ENCODE peak calls at places on chromosomes 6 and 20, in nine cellular contexts. U, W, L, O, E, Y, F, H and V are unnamed samples.
A peak's percentile ranks its signal among the peaks of the same experiment; 100 is the strongest.

GRCh38 chr6:148925701-148926100 is 178.9 kb downstream of the UST start:
- DNase-seq in U (no peak), W (no peak), L (no peak), O (no peak), E (no peak), Y (no peak), F (no peak), H (no peak), V (no peak)

GRCh38 chr20:57791946-57792328 is 82.1 kb upstream of the PMEPA1 start:
- DNase-seq in U (no peak), W (no peak), L (no peak), O (peak; percentile 45), E (no peak), Y (no peak), F (no peak), H (no peak), V (peak; percentile 32)

GRCh38 chr6:130322673-130323268 is 43.0 kb upstream of the TMEM200A start:
- DNase-seq in U (no peak), W (peak; percentile 47), L (peak; percentile 20), O (peak; percentile 76), E (peak; percentile 8), Y (no peak), F (peak; percentile 48), H (peak; percentile 53), V (no peak)

GRCh38 chr6:85670573-85670972 is 27.9 kb upstream of the SYNCRIP start:
- DNase-seq in U (no peak), W (no peak), L (no peak), O (no peak), E (no peak), Y (no peak), F (no peak), H (peak; percentile 67), V (no peak)

GRCh38 chr6:35042041-35042440 is 99.1 kb downstream of the TCP11 start:
- DNase-seq in U (no peak), W (no peak), L (no peak), O (no peak), E (no peak), Y (no peak), F (no peak), H (peak; percentile 12), V (no peak)

GRCh38 chr6:12882761-12883290 is 166.3 kb downstream of the PHACTR1 start:
- DNase-seq in U (no peak), W (no peak), L (no peak), O (no peak), E (no peak), Y (peak; percentile 90), F (no peak), H (no peak), V (no peak)

GRCh38 chr6:143772662-143773061 is 70.5 kb upstream of the LTV1 start:
- DNase-seq in U (no peak), W (no peak), L (no peak), O (no peak), E (no peak), Y (no peak), F (no peak), H (no peak), V (no peak)

GRCh38 chr6:36697481-36697903 is at the start of gene RAB44:
- DNase-seq in U (no peak), W (no peak), L (no peak), O (no peak), E (no peak), Y (no peak), F (no peak), H (no peak), V (peak; percentile 74)

GRCh38 chr6:112296122-112296521 is 41.8 kb upstream of the LAMA4 start:
- DNase-seq in U (no peak), W (no peak), L (no peak), O (no peak), E (peak; percentile 17), Y (no peak), F (peak; percentile 27), H (peak; percentile 62), V (no peak)

GRCh38 chr6:143677577-143677890 is 231 bp upstream of the PHACTR2 start:
- DNase-seq in U (no peak), W (no peak), L (no peak), O (no peak), E (no peak), Y (no peak), F (no peak), H (no peak), V (no peak)

GRCh38 chr20:21090112-21090737 is 15.9 kb downstream of the LINC00237 start:
- DNase-seq in U (no peak), W (no peak), L (no peak), O (no peak), E (no peak), Y (peak; percentile 24), F (no peak), H (no peak), V (no peak)

GRCh38 chr20:36214684-36215256 is 21.5 kb upstream of the AAR2 start:
- DNase-seq in U (no peak), W (no peak), L (no peak), O (no peak), E (peak; percentile 22), Y (no peak), F (no peak), H (peak; percentile 19), V (peak; percentile 47)

GRCh38 chr6:125014157-125014957 is 52.1 kb downstream of the RNF217 start:
- DNase-seq in U (no peak), W (no peak), L (no peak), O (peak; percentile 69), E (no peak), Y (no peak), F (no peak), H (peak; percentile 48), V (no peak)

GRCh38 chr6:6195080-6195479 is 125.4 kb downstream of the F13A1 start:
- DNase-seq in U (no peak), W (no peak), L (no peak), O (no peak), E (no peak), Y (peak; percentile 66), F (no peak), H (no peak), V (no peak)

GRCh38 chr6:149254241-149254640 is 63.3 kb upstream of the TAB2 start:
- DNase-seq in U (no peak), W (no peak), L (no peak), O (no peak), E (no peak), Y (no peak), F (no peak), H (no peak), V (no peak)

GRCh38 chr20:61346996-61347906 is 95.2 kb downstream of the CDH4 start:
- DNase-seq in U (no peak), W (no peak), L (no peak), O (no peak), E (no peak), Y (no peak), F (no peak), H (no peak), V (peak; percentile 61)

GRCh38 chr20:48604426-48604825 is 223.4 kb downstream of the PREX1 start:
- DNase-seq in U (no peak), W (no peak), L (no peak), O (no peak), E (no peak), Y (no peak), F (no peak), H (no peak), V (peak; percentile 47)

GRCh38 chr6:53142810-53143209 is 5.8 kb downstream of the GCM1 start:
- DNase-seq in U (no peak), W (no peak), L (no peak), O (no peak), E (no peak), Y (no peak), F (no peak), H (no peak), V (no peak)
- TF ChIP-seq POLR2AphosphoS5 in U (no peak), W (no peak), L (no peak), O (no peak), E (no peak), Y (no peak), F (no peak), H (no peak), V (no peak)

DNA sequence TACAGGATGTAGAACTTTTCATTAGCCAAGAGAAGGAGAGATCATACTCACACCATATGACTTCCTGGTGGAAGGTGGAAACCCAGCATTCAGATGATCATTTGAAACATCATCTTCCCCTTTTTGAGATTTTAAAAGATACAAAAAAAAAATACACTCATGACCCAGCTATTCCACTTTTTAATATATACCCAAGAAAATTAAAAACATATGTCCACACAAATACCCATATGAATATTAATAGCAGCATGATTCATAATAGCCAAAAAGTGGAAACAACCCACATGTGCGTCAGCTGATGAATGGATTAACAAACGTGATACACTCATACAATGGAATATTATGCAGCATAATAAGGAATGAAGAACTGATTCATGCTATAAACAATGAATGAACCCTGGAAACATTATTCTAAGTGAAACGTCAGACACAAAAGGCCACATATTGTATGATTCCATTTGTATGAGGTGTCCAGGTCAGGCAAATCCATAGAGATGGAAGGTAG is 130.0 kb upstream of the SGK1 start:
- DNase-seq in U (no peak), W (no peak), L (no peak), O (peak; percentile 53), E (no peak), Y (no peak), F (no peak), H (peak; percentile 18), V (no peak)
- TF ChIP-seq POLR2AphosphoS5 in U (no peak), W (no peak), L (no peak), O (no peak), E (no peak), Y (no peak), F (no peak), H (no peak), V (no peak)

GRCh38 chr20:62774076-62774714 is 22.1 kb upstream of the MRGBP start:
- DNase-seq in U (no peak), W (no peak), L (no peak), O (no peak), E (no peak), Y (no peak), F (no peak), H (no peak), V (no peak)

GRCh38 chr20:62776035-62776691 is 20.1 kb upstream of the MRGBP start:
- DNase-seq in U (no peak), W (no peak), L (no peak), O (no peak), E (no peak), Y (no peak), F (no peak), H (no peak), V (no peak)

GRCh38 chr20:62774762-62775161 is 21.5 kb upstream of the MRGBP start:
- DNase-seq in U (no peak), W (no peak), L (no peak), O (no peak), E (no peak), Y (no peak), F (no peak), H (no peak), V (no peak)

GRCh38 chr20:62776692-62777527 is 19.4 kb upstream of the MRGBP start:
- DNase-seq in U (no peak), W (peak; percentile 60), L (no peak), O (no peak), E (no peak), Y (no peak), F (peak; percentile 75), H (no peak), V (peak; percentile 85)

GRCh38 chr20:62775206-62775605 is 21.1 kb upstream of the MRGBP start:
- DNase-seq in U (no peak), W (no peak), L (no peak), O (no peak), E (no peak), Y (no peak), F (no peak), H (no peak), V (no peak)
- TF ChIP-seq POLR2AphosphoS5 in U (no peak), W (no peak), L (no peak), O (no peak), E (no peak), Y (no peak), F (no peak), H (no peak), V (no peak)

GRCh38 chr20:44406572-44407100 is 51.1 kb downstream of the HNF4A start:
- DNase-seq in U (no peak), W (no peak), L (no peak), O (no peak), E (no peak), Y (no peak), F (no peak), H (no peak), V (no peak)
- TF ChIP-seq POLR2AphosphoS5 in U (no peak), W (no peak), L (no peak), O (no peak), E (no peak), Y (no peak), F (no peak), H (no peak), V (no peak)